ENCODE peak calls at places on chromosomes 7 and 10, in six cellular contexts. L is AML-193; T is stimulated activated CD4-positive, alpha-beta T cell treated with anti-CD3 and anti-CD28 coated beads, Interleukin-2, amount 100 ng/mL, for 48 hours; I is NCI-H1105; S is T-helper 17 cell; E is EL. C is an unnamed sample.

GRCh38 chr10:112953075-112953501 is 3.0 kb downstream of the TCF7L2 start:
- DNase-seq in L (no peak), I (no peak), S (no peak), T (no peak), E (peak; percentile 51), C (peak; percentile 71)

GRCh38 chr10:47175181-47176080 is 124.6 kb upstream of the GDF10 start:
- DNase-seq in T (no peak), I (no peak), E (no peak), L (no peak), S (no peak), C (no peak)

GRCh38 chr7:149495785-149496641 is 1.6 kb downstream of the ZNF746 start:
- DNase-seq in L (no peak), E (peak; percentile 81), T (no peak), I (peak; percentile 77), S (no peak), C (peak; percentile 93)

GRCh38 chr10:118035358-118036031 is 11.2 kb downstream of the RAB11FIP2 start:
- DNase-seq in I (no peak), S (no peak), L (peak; percentile 86), E (no peak), T (no peak), C (no peak)

GRCh38 chr7:4856336-4857056 is 5.3 kb downstream of the PAPOLB start:
- DNase-seq in E (no peak), S (no peak), L (no peak), T (no peak), I (no peak), C (no peak)

GRCh38 chr10:97321032-97321806 is 2.1 kb downstream of the FRAT1 start:
- DNase-seq in L (peak; percentile 57), S (no peak), I (peak; percentile 26), E (no peak), T (no peak), C (peak; percentile 73)

GRCh38 chr10:129108994-129109393 is 358.0 kb upstream of the MGMT start:
- DNase-seq in T (no peak), I (no peak), L (no peak), S (no peak), E (no peak), C (no peak)

GRCh38 chr7:152894295-152895170 is 135.0 kb downstream of the ACTR3B start:
- DNase-seq in S (no peak), E (no peak), T (peak; percentile 11), I (no peak), L (no peak), C (no peak)

GRCh38 chr7:32462966-32463365 is 27.2 kb downstream of the LSM5 start:
- DNase-seq in I (no peak), T (no peak), S (no peak), L (no peak), E (no peak), C (no peak)

GRCh38 chr7:73307436-73307835 is 1.2 kb downstream of the NSUN5 start:
- DNase-seq in E (no peak), S (no peak), L (no peak), I (no peak), T (no peak), C (peak; percentile 44)

GRCh38 chr10:67520924-67521520 is 175.0 kb downstream of the CTNNA3 start:
- DNase-seq in E (peak; percentile 53), L (peak; percentile 65), S (peak; percentile 12), I (peak; percentile 3), T (peak; percentile 15), C (no peak)

GRCh38 chr7:44066494-44067063 is 1.2 kb upstream of the PGAM2 start:
- DNase-seq in S (no peak), T (no peak), I (no peak), E (no peak), L (no peak), C (peak; percentile 60)

C was measured in sigmoid colon.